ENCODE peak calls at places on chromosomes 6 and 20, in seven cellular contexts. One of them, this sample, is unnamed.
A peak's percentile ranks its signal among the peaks of the same experiment; 100 is the strongest.

GRCh38 chr6:88520445-88520844 is 354.3 kb upstream of the CNR1 start:
- DNase-seq in PC-9: no peak
- DNase-seq in gastrocnemius medialis: no peak
- DNase-seq in coronary artery: no peak
- DNase-seq in A549: no peak
- DNase-seq in cardiac fibroblast: no peak
- DNase-seq in right cardiac atrium: no peak
- DNase-seq in this sample: no peak

GRCh38 chr20:19478320-19478719 is 265.9 kb downstream of the SLC24A3 start:
- DNase-seq in PC-9: no peak
- DNase-seq in gastrocnemius medialis: no peak
- DNase-seq in coronary artery: no peak
- DNase-seq in A549: no peak
- DNase-seq in cardiac fibroblast: no peak
- DNase-seq in right cardiac atrium: no peak
- DNase-seq in this sample: no peak

GRCh38 chr6:86456786-86457185 is 480.5 kb upstream of the HTR1E start:
- DNase-seq in PC-9: no peak
- DNase-seq in gastrocnemius medialis: no peak
- DNase-seq in coronary artery: no peak
- DNase-seq in A549: no peak
- DNase-seq in cardiac fibroblast: no peak
- DNase-seq in right cardiac atrium: no peak
- DNase-seq in this sample: no peak

GRCh38 chr6:1311400-1312192 is at the start of gene FOXQ1:
- DNase-seq in PC-9: peak; percentile 97
- DNase-seq in gastrocnemius medialis: no peak
- DNase-seq in coronary artery: no peak
- DNase-seq in A549: peak; percentile 66
- DNase-seq in cardiac fibroblast: no peak
- DNase-seq in right cardiac atrium: peak; percentile 63
- DNase-seq in this sample: no peak

GRCh38 chr20:39070484-39071231 is 108.5 kb downstream of the DHX35 start:
- DNase-seq in PC-9: no peak
- DNase-seq in gastrocnemius medialis: no peak
- DNase-seq in coronary artery: no peak
- DNase-seq in A549: no peak
- DNase-seq in cardiac fibroblast: peak; percentile 15
- DNase-seq in right cardiac atrium: no peak
- DNase-seq in this sample: no peak

GRCh38 chr6:84897874-84898635 is 133.7 kb upstream of the TBX18 start:
- DNase-seq in PC-9: no peak
- DNase-seq in gastrocnemius medialis: no peak
- DNase-seq in coronary artery: no peak
- DNase-seq in A549: peak; percentile 78
- DNase-seq in cardiac fibroblast: peak; percentile 79
- DNase-seq in right cardiac atrium: no peak
- DNase-seq in this sample: no peak

GRCh38 chr6:149340200-149340599 is 22.7 kb downstream of the TAB2 start:
- DNase-seq in PC-9: no peak
- DNase-seq in gastrocnemius medialis: no peak
- DNase-seq in coronary artery: no peak
- DNase-seq in A549: no peak
- DNase-seq in cardiac fibroblast: no peak
- DNase-seq in right cardiac atrium: no peak
- DNase-seq in this sample: no peak

GRCh38 chr6:56954389-56955170 is at the start of gene BEND6:
- DNase-seq in PC-9: peak; percentile 74
- DNase-seq in gastrocnemius medialis: peak; percentile 17
- DNase-seq in coronary artery: peak; percentile 76
- DNase-seq in A549: peak; percentile 72
- DNase-seq in cardiac fibroblast: peak; percentile 87
- DNase-seq in right cardiac atrium: peak; percentile 79
- DNase-seq in this sample: peak; percentile 74

GRCh38 chr20:21235713-21236445 is 67.3 kb upstream of the XRN2 start:
- DNase-seq in PC-9: peak; percentile 72
- DNase-seq in gastrocnemius medialis: peak; percentile 25
- DNase-seq in coronary artery: no peak
- DNase-seq in A549: peak; percentile 78
- DNase-seq in cardiac fibroblast: peak; percentile 79
- DNase-seq in right cardiac atrium: peak; percentile 79
- DNase-seq in this sample: peak; percentile 52

GRCh38 chr6:1991332-1991878 is 254.0 kb downstream of the GMDS start:
- DNase-seq in PC-9: no peak
- DNase-seq in gastrocnemius medialis: no peak
- DNase-seq in coronary artery: no peak
- DNase-seq in A549: no peak
- DNase-seq in cardiac fibroblast: no peak
- DNase-seq in right cardiac atrium: no peak
- DNase-seq in this sample: no peak

GRCh38 chr6:6191909-6192308 is 128.6 kb downstream of the F13A1 start:
- DNase-seq in PC-9: no peak
- DNase-seq in gastrocnemius medialis: no peak
- DNase-seq in coronary artery: no peak
- DNase-seq in A549: no peak
- DNase-seq in cardiac fibroblast: no peak
- DNase-seq in right cardiac atrium: no peak
- DNase-seq in this sample: no peak

GRCh38 chr20:50376888-50377459 is 133.2 kb upstream of the PTPN1 start:
- DNase-seq in PC-9: peak; percentile 88
- DNase-seq in gastrocnemius medialis: peak; percentile 65
- DNase-seq in coronary artery: no peak
- DNase-seq in A549: no peak
- DNase-seq in cardiac fibroblast: no peak
- DNase-seq in right cardiac atrium: no peak
- DNase-seq in this sample: no peak

GRCh38 chr20:45918182-45918737 is 6.3 kb upstream of the PLTP start:
- DNase-seq in PC-9: no peak
- DNase-seq in gastrocnemius medialis: no peak
- DNase-seq in coronary artery: no peak
- DNase-seq in A549: no peak
- DNase-seq in cardiac fibroblast: peak; percentile 71
- DNase-seq in right cardiac atrium: peak; percentile 60
- DNase-seq in this sample: peak; percentile 29

GRCh38 chr6:44248579-44248978 is 1.7 kb downstream of the HSP90AB1 start:
- DNase-seq in PC-9: no peak
- DNase-seq in gastrocnemius medialis: no peak
- DNase-seq in coronary artery: no peak
- DNase-seq in A549: no peak
- DNase-seq in cardiac fibroblast: no peak
- DNase-seq in right cardiac atrium: no peak
- DNase-seq in this sample: no peak

GRCh38 chr6:44250067-44250717 is 3.3 kb downstream of the HSP90AB1 start:
- DNase-seq in PC-9: no peak
- DNase-seq in gastrocnemius medialis: no peak
- DNase-seq in coronary artery: no peak
- DNase-seq in A549: no peak
- DNase-seq in cardiac fibroblast: no peak
- DNase-seq in right cardiac atrium: no peak
- DNase-seq in this sample: no peak

GRCh38 chr6:44247338-44248302 is 719 bp downstream of the HSP90AB1 start:
- DNase-seq in PC-9: peak; percentile 47
- DNase-seq in gastrocnemius medialis: peak; percentile 77
- DNase-seq in coronary artery: no peak
- DNase-seq in A549: peak; percentile 63
- DNase-seq in cardiac fibroblast: peak; percentile 63
- DNase-seq in right cardiac atrium: peak; percentile 89
- DNase-seq in this sample: peak; percentile 79

GRCh38 chr6:44250718-44251123 is 3.8 kb downstream of the HSP90AB1 start:
- DNase-seq in PC-9: no peak
- DNase-seq in gastrocnemius medialis: no peak
- DNase-seq in coronary artery: no peak
- DNase-seq in A549: no peak
- DNase-seq in cardiac fibroblast: no peak
- DNase-seq in right cardiac atrium: no peak
- DNase-seq in this sample: no peak

DNA sequence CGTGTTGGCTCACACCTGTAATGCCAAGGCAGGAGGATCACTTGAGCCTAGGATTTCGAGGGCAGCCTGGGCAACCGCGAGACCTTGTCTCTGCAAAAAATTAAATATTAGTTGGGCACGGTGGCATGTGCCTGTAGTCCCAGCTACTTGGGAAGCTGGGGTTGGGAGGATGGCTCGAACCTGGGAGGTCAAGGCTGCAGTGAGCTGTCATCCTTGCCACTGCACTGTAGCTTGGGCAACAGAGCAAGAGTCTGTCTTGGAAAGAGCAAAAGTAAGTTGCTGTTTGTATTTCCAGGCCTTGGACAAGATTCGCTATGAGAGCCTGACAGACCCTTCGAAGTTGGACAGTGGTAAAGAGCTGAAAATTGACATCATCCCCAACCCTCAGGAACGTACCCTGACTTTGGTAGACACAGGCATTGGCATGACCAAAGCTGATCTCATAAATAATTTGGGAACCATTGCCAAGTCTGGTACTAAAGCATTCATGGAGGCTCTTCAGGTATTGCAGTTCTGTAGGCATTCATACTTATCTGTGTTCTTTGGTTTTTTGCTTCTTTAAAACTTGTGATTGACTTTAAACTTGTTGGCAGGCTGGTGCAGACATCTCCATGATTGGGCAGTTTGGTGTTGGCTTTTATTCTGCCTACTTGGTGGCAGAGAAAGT is 2.3 kb downstream of the HSP90AB1 start:
- DNase-seq in PC-9: no peak
- DNase-seq in gastrocnemius medialis: no peak
- DNase-seq in coronary artery: no peak
- DNase-seq in A549: no peak
- DNase-seq in cardiac fibroblast: no peak
- DNase-seq in right cardiac atrium: no peak
- DNase-seq in this sample: peak; percentile 19
- H3K4me3 ChIP-seq in PC-9: peak overlapping the region; percentile 98
- H3K4me3 ChIP-seq in gastrocnemius medialis: peak overlapping the region; percentile 98
- H3K4me3 ChIP-seq in coronary artery: peak overlapping the region; percentile 79
- H3K4me3 ChIP-seq in A549: peak overlapping the region; percentile 90
- H3K4me3 ChIP-seq in cardiac fibroblast: peak overlapping the region; percentile 90
- H3K4me3 ChIP-seq in right cardiac atrium: no peak overlapping the region
- H3K4me3 ChIP-seq in this sample: no peak overlapping the region

GRCh38 chr6:98833101-98834059 is 994 bp upstream of the POU3F2 start:
- DNase-seq in PC-9: no peak
- DNase-seq in gastrocnemius medialis: no peak
- DNase-seq in coronary artery: no peak
- DNase-seq in A549: peak; percentile 56
- DNase-seq in cardiac fibroblast: peak; percentile 23
- DNase-seq in right cardiac atrium: no peak
- DNase-seq in this sample: peak; percentile 47

GRCh38 chr6:98835149-98836024 is 1.0 kb downstream of the POU3F2 start:
- DNase-seq in PC-9: no peak
- DNase-seq in gastrocnemius medialis: no peak
- DNase-seq in coronary artery: no peak
- DNase-seq in A549: peak; percentile 9
- DNase-seq in cardiac fibroblast: no peak
- DNase-seq in right cardiac atrium: no peak
- DNase-seq in this sample: peak; percentile 34

GRCh38 chr6:98834060-98835031 is at the start of gene POU3F2:
- DNase-seq in PC-9: peak; percentile 52
- DNase-seq in gastrocnemius medialis: no peak
- DNase-seq in coronary artery: peak; percentile 75
- DNase-seq in A549: peak; percentile 66
- DNase-seq in cardiac fibroblast: peak; percentile 83
- DNase-seq in right cardiac atrium: peak; percentile 83
- DNase-seq in this sample: peak; percentile 92

GRCh38 chr6:98831057-98832031 is 3.0 kb upstream of the POU3F2 start:
- DNase-seq in PC-9: no peak
- DNase-seq in gastrocnemius medialis: no peak
- DNase-seq in coronary artery: no peak
- DNase-seq in A549: no peak
- DNase-seq in cardiac fibroblast: no peak
- DNase-seq in right cardiac atrium: no peak
- DNase-seq in this sample: no peak

GRCh38 chr6:98832282-98833100 is 1.9 kb upstream of the POU3F2 start:
- DNase-seq in PC-9: no peak
- DNase-seq in gastrocnemius medialis: no peak
- DNase-seq in coronary artery: no peak
- DNase-seq in A549: no peak
- DNase-seq in cardiac fibroblast: peak; percentile 38
- DNase-seq in right cardiac atrium: no peak
- DNase-seq in this sample: peak; percentile 36
- H3K4me3 ChIP-seq in PC-9: no peak overlapping the region
- H3K4me3 ChIP-seq in gastrocnemius medialis: peak overlapping the region; percentile 59
- H3K4me3 ChIP-seq in coronary artery: peak overlapping the region; percentile 76
- H3K4me3 ChIP-seq in A549: peak overlapping the region; percentile 55
- H3K4me3 ChIP-seq in cardiac fibroblast: peak overlapping the region; percentile 17
- H3K4me3 ChIP-seq in right cardiac atrium: peak overlapping the region; percentile 79
- H3K4me3 ChIP-seq in this sample: peak overlapping the region; percentile 58

GRCh38 chr6:42454428-42454791 is 2.7 kb upstream of the TRERF1 start:
- DNase-seq in PC-9: no peak
- DNase-seq in gastrocnemius medialis: no peak
- DNase-seq in coronary artery: no peak
- DNase-seq in A549: no peak
- DNase-seq in cardiac fibroblast: no peak
- DNase-seq in right cardiac atrium: peak; percentile 92
- DNase-seq in this sample: no peak
- H3K4me3 ChIP-seq in PC-9: no peak overlapping the region
- H3K4me3 ChIP-seq in gastrocnemius medialis: peak overlapping the region; percentile 92
- H3K4me3 ChIP-seq in coronary artery: peak overlapping the region; percentile 82
- H3K4me3 ChIP-seq in A549: no peak overlapping the region
- H3K4me3 ChIP-seq in cardiac fibroblast: no peak overlapping the region
- H3K4me3 ChIP-seq in right cardiac atrium: peak overlapping the region; percentile 78
- H3K4me3 ChIP-seq in this sample: peak overlapping the region; percentile 85

GRCh38 chr6:118705799-118706481 is 54.5 kb upstream of the CEP85L start:
- DNase-seq in PC-9: peak; percentile 11
- DNase-seq in gastrocnemius medialis: no peak
- DNase-seq in coronary artery: no peak
- DNase-seq in A549: no peak
- DNase-seq in cardiac fibroblast: peak; percentile 88
- DNase-seq in right cardiac atrium: peak; percentile 38
- DNase-seq in this sample: no peak
- H3K4me3 ChIP-seq in PC-9: peak overlapping the region; percentile 2
- H3K4me3 ChIP-seq in gastrocnemius medialis: peak overlapping the region; percentile 5
- H3K4me3 ChIP-seq in coronary artery: peak overlapping the region; percentile 41
- H3K4me3 ChIP-seq in A549: no peak overlapping the region
- H3K4me3 ChIP-seq in cardiac fibroblast: peak overlapping the region; percentile 8
- H3K4me3 ChIP-seq in right cardiac atrium: peak overlapping the region; percentile 0
- H3K4me3 ChIP-seq in this sample: no peak overlapping the region